ENCODE peak calls at places on chromosomes 4 and X, in six cellular contexts. K is AG04450, B is memory B cell, X is GM18507, J is HEK293T, Y is lower leg skin. T is an unnamed sample.

GRCh38 chr4:83454626-83455025 is 997 bp downstream of the HELQ start:
- DNase-seq in X (no peak), B (no peak), J (no peak), K (no peak), Y (no peak), T (no peak)

GRCh38 chrX:48890934-48891401 is 6.6 kb downstream of the TIMM17B start:
- DNase-seq in Y (no peak), X (no peak), B (no peak), K (no peak), J (no peak), T (no peak)

GRCh38 chrX:118724775-118725174 is 2.6 kb upstream of the IL13RA1 start:
- DNase-seq in X (no peak), K (no peak), J (no peak), B (no peak), Y (no peak), T (no peak)

GRCh38 chr4:94912606-94913005 is 154.9 kb downstream of the BMPR1B start:
- DNase-seq in K (no peak), Y (no peak), X (no peak), B (no peak), J (no peak), T (no peak)

GRCh38 chr4:946517-947471 is 14.5 kb downstream of the TMEM175 start:
- DNase-seq in B (no peak), K (no peak), Y (no peak), X (no peak), J (no peak), T (no peak)

GRCh38 chr4:151651496-151651895 is 109.3 kb downstream of the GATB start:
- DNase-seq in J (no peak), X (no peak), Y (no peak), K (no peak), B (no peak), T (no peak)

GRCh38 chr4:112857461-112857860 is 192.0 kb upstream of the ANK2 start:
- DNase-seq in Y (peak), X (no peak), J (no peak), B (no peak), K (peak), T (no peak)

GRCh38 chrX:17817242-17817641 is 43.9 kb downstream of the RAI2 start:
- DNase-seq in X (no peak), B (no peak), K (no peak), Y (no peak), J (no peak), T (no peak)

GRCh38 chr4:24471623-24472510 is 112.5 kb downstream of the DHX15 start:
- DNase-seq in K (no peak), J (no peak), X (no peak), B (peak), Y (no peak), T (no peak)

GRCh38 chr4:2745516-2745915 is 10.6 kb downstream of the TNIP2 start:
- DNase-seq in Y (no peak), J (no peak), K (no peak), B (no peak), X (no peak), T (no peak)

GRCh38 chr4:30917946-30918345 is 197.8 kb downstream of the PCDH7 start:
- DNase-seq in B (no peak), X (no peak), Y (no peak), K (no peak), J (no peak), T (no peak)

GRCh38 chrX:107760304-107761077 is 15.1 kb downstream of the TSC22D3 start:
- DNase-seq in K (no peak), B (no peak), X (no peak), Y (no peak), J (no peak), T (no peak)

GRCh38 chr4:39205000-39205399 is 22.7 kb downstream of the WDR19 start:
- DNase-seq in J (no peak), Y (no peak), X (no peak), K (no peak), B (no peak), T (no peak)

GRCh38 chr4:139887378-139887801 is 221.8 kb downstream of the MGST2 start:
- DNase-seq in Y (no peak), X (no peak), B (no peak), K (no peak), J (no peak), T (no peak)

GRCh38 chr4:38387819-38388218 is 276.2 kb upstream of the KLF3 start:
- DNase-seq in Y (no peak), J (no peak), B (no peak), X (no peak), K (no peak), T (no peak)

GRCh38 chr4:159312236-159312635 is 209.4 kb downstream of the RAPGEF2 start:
- DNase-seq in K (no peak), B (no peak), X (no peak), J (no peak), Y (no peak), T (no peak)

T was measured in glomerular endothelial cell.